ENCODE peak calls at places on chromosomes 6 and 20, in six cellular contexts. U, M, F, X, H and W are unnamed samples.

GRCh38 chr20:17568972-17569471 is 853 bp upstream of the DSTN start:
- DNase-seq in X (peak; percentile 98), U (no peak), F (peak; percentile 18), H (peak; percentile 89), M (peak; percentile 11), W (no peak)

GRCh38 chr6:48151142-48151541 is 40.1 kb upstream of the PTCHD4 start:
- DNase-seq in U (no peak), X (no peak), H (no peak), M (no peak), F (no peak), W (no peak)

GRCh38 chr6:99458319-99458718 is 33.2 kb upstream of the PNISR start:
- DNase-seq in M (no peak), H (no peak), X (no peak), U (no peak), F (no peak), W (no peak)

GRCh38 chr6:129212081-129212480 is 329.1 kb downstream of the LAMA2 start:
- DNase-seq in F (no peak), M (no peak), U (no peak), X (no peak), H (no peak), W (no peak)

GRCh38 chr6:166602928-166603690 is 16.6 kb upstream of the RAMACL start:
- DNase-seq in M (no peak), F (no peak), U (no peak), X (no peak), H (no peak), W (no peak)

GRCh38 chr6:28446818-28447511 is 3.7 kb upstream of the ZSCAN23 start:
- DNase-seq in X (no peak), M (no peak), U (no peak), H (no peak), F (no peak), W (no peak)

GRCh38 chr6:84763397-84764331 is 734 bp downstream of the TBX18 start:
- DNase-seq in U (no peak), H (no peak), X (peak; percentile 35), M (no peak), F (no peak), W (no peak)

GRCh38 chr20:21234816-21235215 is 68.3 kb upstream of the XRN2 start:
- DNase-seq in M (no peak), X (no peak), U (no peak), H (no peak), F (peak; percentile 48), W (no peak)

GRCh38 chr6:38079537-38079936 is 260.0 kb downstream of the ZFAND3 start:
- DNase-seq in M (no peak), X (no peak), U (no peak), F (no peak), H (no peak), W (no peak)

GRCh38 chr6:109498049-109498448 is 15.0 kb upstream of the ZBTB24 start:
- DNase-seq in M (no peak), U (no peak), X (no peak), F (no peak), H (no peak), W (no peak)

GRCh38 chr20:62087632-62088031 is 22.0 kb upstream of the TAF4 start:
- DNase-seq in X (no peak), H (no peak), F (no peak), M (no peak), U (no peak), W (no peak)

GRCh38 chr20:63833776-63834544 is 2.9 kb upstream of the ZBTB46 start:
- DNase-seq in U (no peak), M (no peak), H (no peak), X (no peak), F (no peak), W (no peak)

GRCh38 chr6:25278557-25278913 is 639 bp upstream of the CARMIL1 start:
- DNase-seq in F (no peak), M (no peak), X (no peak), H (no peak), U (no peak), W (no peak)

GRCh38 chr20:8127553-8128255 is 4.4 kb upstream of the PLCB1 start:
- DNase-seq in M (peak; percentile 22), F (no peak), U (no peak), X (no peak), H (no peak), W (no peak)

GRCh38 chr6:18488526-18489270 is 101.5 kb downstream of the RNF144B start:
- DNase-seq in U (no peak), M (no peak), F (no peak), H (no peak), X (no peak), W (no peak)

GRCh38 chr6:138004423-138005287 is 102.6 kb downstream of the PERP start:
- DNase-seq in H (no peak), M (peak; percentile 32), X (no peak), F (no peak), U (no peak), W (no peak)

GRCh38 chr6:165811512-165811911 is 148.5 kb upstream of the PDE10A start:
- DNase-seq in H (no peak), M (no peak), U (no peak), X (no peak), F (no peak), W (no peak)

GRCh38 chr20:43954704-43955243 is 40.1 kb downstream of the TOX2 start:
- DNase-seq in U (no peak), H (no peak), F (no peak), M (peak; percentile 32), X (no peak), W (no peak)

GRCh38 chr6:85498596-85499258 is 48.8 kb downstream of the NT5E start:
- DNase-seq in U (no peak), X (no peak), M (no peak), H (no peak), F (no peak), W (no peak)

GRCh38 chr6:17013701-17014100 is 88.1 kb upstream of the STMND1 start:
- DNase-seq in M (no peak), X (peak; percentile 67), H (no peak), U (no peak), F (no peak), W (no peak)

GRCh38 chr6:43716099-43716498 is 28.5 kb upstream of the MRPS18A start:
- DNase-seq in M (no peak), F (no peak), X (no peak), H (peak; percentile 53), U (no peak), W (no peak)

GRCh38 chr20:53269380-53269779 is 297.2 kb downstream of the TSHZ2 start:
- DNase-seq in M (no peak), F (no peak), X (no peak), U (no peak), H (no peak), W (no peak)

GRCh38 chr6:157235600-157236039 is 87.7 kb downstream of the TMEM242 start:
- DNase-seq in X (no peak), U (no peak), M (peak; percentile 45), H (peak; percentile 62), F (peak; percentile 61), W (no peak)

GRCh38 chr20:63252157-63252780 is 2.0 kb downstream of the NKAIN4 start:
- DNase-seq in H (no peak), M (no peak), U (no peak), F (peak; percentile 57), X (no peak), W (no peak)